ENCODE peak calls at places on chromosomes 16 and 17, in seven cellular contexts. F, V, K, O, G, U and I are unnamed samples.

GRCh38 chr16:66618588-66618987 is 14.1 kb downstream of the CMTM3 start:
- DNase-seq in F (no peak), V (no peak), K (no peak), O (peak), G (no peak), U (no peak), I (no peak)

GRCh38 chr17:79377230-79377790 is 233.5 kb downstream of the RBFOX3 start:
- DNase-seq in F (no peak), V (no peak), K (no peak), O (no peak), G (no peak), U (no peak), I (no peak)

GRCh38 chr17:2405247-2405926 is 4.5 kb upstream of the MNT start:
- DNase-seq in F (no peak), V (no peak), K (no peak), O (no peak), G (no peak), U (no peak), I (no peak)

GRCh38 chr17:40113110-40113960 is 8.4 kb upstream of the MSL1 start:
- DNase-seq in F (peak), V (peak), K (peak), O (peak), G (peak), U (peak), I (peak)

GRCh38 chr17:40772101-40772500 is at the start of gene KRT26:
- DNase-seq in F (no peak), V (no peak), K (no peak), O (no peak), G (no peak), U (no peak), I (no peak)

GRCh38 chr16:57379579-57379978 is 7.3 kb downstream of the CX3CL1 start:
- DNase-seq in F (no peak), V (no peak), K (no peak), O (no peak), G (no peak), U (no peak), I (no peak)

GRCh38 chr16:77918792-77919707 is 103.3 kb upstream of the CLEC3A start:
- DNase-seq in F (no peak), V (peak), K (no peak), O (no peak), G (no peak), U (no peak), I (no peak)

GRCh38 chr16:68382296-68382718 is 66.0 kb downstream of the SMPD3 start:
- DNase-seq in F (no peak), V (no peak), K (peak), O (no peak), G (no peak), U (no peak), I (no peak)

GRCh38 chr16:83533193-83533592 is 274.6 kb upstream of the HSBP1 start:
- DNase-seq in F (no peak), V (no peak), K (no peak), O (no peak), G (no peak), U (no peak), I (no peak)

GRCh38 chr16:67269766-67270165 is 9.6 kb upstream of the PLEKHG4 start:
- DNase-seq in F (no peak), V (no peak), K (no peak), O (no peak), G (no peak), U (no peak), I (no peak)

GRCh38 chr16:83002351-83003334 is 375.9 kb downstream of the CDH13 start:
- DNase-seq in F (no peak), V (peak), K (no peak), O (no peak), G (no peak), U (no peak), I (no peak)

GRCh38 chr16:54862529-54862928 is 68.1 kb upstream of the IRX5 start:
- DNase-seq in F (no peak), V (no peak), K (no peak), O (no peak), G (no peak), U (no peak), I (no peak)

GRCh38 chr17:75630071-75630917 is 2.9 kb upstream of the SMIM5 start:
- DNase-seq in F (no peak), V (no peak), K (no peak), O (no peak), G (no peak), U (no peak), I (no peak)

GRCh38 chr17:28675980-28676379 is 14.0 kb downstream of the SUPT6H start:
- DNase-seq in F (no peak), V (no peak), K (peak), O (no peak), G (no peak), U (no peak), I (no peak)

GRCh38 chr17:42189651-42189965 is 4.4 kb upstream of the HCRT start:
- DNase-seq in F (no peak), V (no peak), K (no peak), O (no peak), G (no peak), U (no peak), I (no peak)

GRCh38 chr16:66199189-66199588 is 167.3 kb upstream of the CDH5 start:
- DNase-seq in F (no peak), V (no peak), K (no peak), O (no peak), G (no peak), U (no peak), I (no peak)

GRCh38 chr16:85205747-85206471 is 93.6 kb upstream of the CIBAR2 start:
- DNase-seq in F (no peak), V (peak), K (no peak), O (no peak), G (no peak), U (no peak), I (no peak)

GRCh38 chr16:47260496-47260895 is 116.8 kb upstream of the NETO2 start:
- DNase-seq in F (no peak), V (no peak), K (no peak), O (no peak), G (no peak), U (no peak), I (no peak)

GRCh38 chr16:81273223-81273940 is 34.9 kb downstream of the BCO1 start:
- DNase-seq in F (no peak), V (no peak), K (no peak), O (no peak), G (no peak), U (no peak), I (no peak)

GRCh38 chr17:74389937-74390679 is 22.8 kb downstream of the GPR142 start:
- DNase-seq in F (no peak), V (no peak), K (no peak), O (no peak), G (no peak), U (no peak), I (no peak)

GRCh38 chr17:968812-969766 is 10.5 kb downstream of the NXN start:
- DNase-seq in F (no peak), V (no peak), K (no peak), O (no peak), G (no peak), U (no peak), I (no peak)

GRCh38 chr17:41818024-41818423 is 5.2 kb downstream of the FKBP10 start:
- DNase-seq in F (no peak), V (no peak), K (no peak), O (no peak), G (no peak), U (no peak), I (no peak)

GRCh38 chr17:15981208-15981607 is 18.3 kb downstream of the ZSWIM7 start:
- DNase-seq in F (peak), V (no peak), K (peak), O (no peak), G (no peak), U (no peak), I (peak)

GRCh38 chr16:10605636-10606035 is 25.2 kb upstream of the EMP2 start:
- DNase-seq in F (no peak), V (no peak), K (no peak), O (no peak), G (no peak), U (no peak), I (no peak)

GRCh38 chr16:11949527-11949926 is 7.7 kb upstream of the NPIPB2 start:
- DNase-seq in F (no peak), V (peak), K (peak), O (no peak), G (no peak), U (peak), I (no peak)

GRCh38 chr16:50303605-50304466 is 37.5 kb downstream of the ADCY7 start:
- DNase-seq in F (no peak), V (no peak), K (no peak), O (peak), G (no peak), U (no peak), I (no peak)

GRCh38 chr16:19524866-19525723 is 1.4 kb downstream of the CCP110 start:
- DNase-seq in F (peak), V (no peak), K (peak), O (no peak), G (no peak), U (no peak), I (no peak)

GRCh38 chr17:55284001-55284884 is 19.5 kb downstream of the HLF start:
- DNase-seq in F (no peak), V (no peak), K (peak), O (no peak), G (no peak), U (no peak), I (no peak)

GRCh38 chr17:63698886-63699637 is 863 bp downstream of the LIMD2 start:
- DNase-seq in F (peak), V (no peak), K (peak), O (peak), G (peak), U (no peak), I (peak)
- H3K4me3 ChIP-seq in F (peak), V (peak), K (peak), O (peak), G (peak), U (peak), I (peak)

DNA sequence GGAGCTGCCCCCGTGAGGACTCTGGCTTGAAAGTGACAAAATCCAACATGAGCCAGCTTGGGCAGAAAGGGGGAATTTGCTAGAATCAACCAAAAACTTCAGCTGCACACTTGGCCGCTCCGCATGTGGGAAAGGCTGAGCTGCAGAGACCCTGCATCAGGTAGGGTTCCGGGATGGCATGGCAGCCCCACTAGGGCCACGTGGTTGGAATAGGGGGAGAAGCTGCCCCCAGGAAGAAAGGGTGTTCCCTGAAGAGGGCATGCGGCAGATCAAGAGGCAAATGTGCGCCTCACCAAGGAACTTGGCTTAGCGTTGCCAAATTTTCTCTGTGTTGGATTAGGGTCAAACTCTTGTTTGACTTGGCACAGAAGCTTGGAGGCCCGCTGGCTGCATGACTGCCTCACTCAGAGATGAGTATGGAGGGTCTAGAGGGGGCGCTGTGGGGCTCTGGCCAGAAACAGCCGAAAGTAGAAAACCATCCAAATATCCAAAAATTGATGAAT is 29.2 kb upstream of the WFIKKN2 start:
- DNase-seq in F (no peak), V (peak), K (no peak), O (no peak), G (no peak), U (no peak), I (no peak)
- TF ChIP-seq CTCF in F (peak), V (no peak), K (peak), O (no peak), G (no peak), U (peak), I (peak)

GRCh38 chr16:62036807-62037135 is 533 bp upstream of the CDH8 start:
- DNase-seq in F (no peak), V (no peak), K (no peak), O (no peak), G (no peak), U (no peak), I (no peak)
- H3K4me3 ChIP-seq in F (no peak), V (no peak), K (no peak), O (peak), G (no peak), U (no peak), I (no peak)

DNA sequence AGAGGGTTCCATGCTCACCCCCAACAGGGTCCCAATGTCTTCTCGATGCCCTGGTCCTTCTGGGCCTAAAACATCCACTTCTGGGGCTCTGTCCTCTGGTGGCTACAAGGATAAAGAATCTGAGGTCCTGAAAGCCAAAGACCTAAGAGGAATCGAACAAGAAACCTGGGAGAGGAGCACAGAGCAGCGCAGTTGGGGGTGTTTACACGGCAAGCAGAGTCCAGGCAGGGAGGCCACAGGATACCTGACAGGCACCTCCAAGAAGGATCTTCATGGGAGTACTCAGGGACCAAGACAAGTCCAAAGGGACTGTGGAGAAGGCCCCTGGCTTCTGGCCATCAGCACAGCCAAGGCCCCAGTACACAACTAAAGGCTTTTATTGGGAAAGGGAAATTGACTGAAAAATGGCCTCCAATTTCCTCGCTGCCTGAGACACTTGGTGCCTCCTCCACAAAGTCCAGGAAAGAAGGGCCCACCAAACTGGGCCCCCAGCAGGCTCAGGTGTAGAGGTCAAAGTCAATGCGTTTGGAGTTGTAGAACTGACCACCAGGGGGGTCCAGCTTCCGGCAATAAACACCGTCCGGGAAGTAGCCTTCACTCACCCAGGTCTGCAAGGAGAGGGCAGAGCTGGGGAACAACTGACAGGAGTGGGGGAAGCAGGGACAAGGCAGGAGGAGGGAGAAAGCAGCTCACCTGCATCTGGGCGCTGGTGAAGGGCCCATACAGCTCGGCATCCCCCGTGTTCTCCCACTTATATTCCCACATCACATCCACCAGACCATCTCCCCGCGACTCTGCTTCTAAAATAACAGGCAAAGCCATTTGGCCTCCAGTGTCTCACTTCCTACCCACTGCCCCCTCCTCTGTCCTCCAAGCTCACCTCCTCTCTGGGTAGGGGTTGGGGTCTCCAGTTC is 2.4 kb downstream of the CD2BP2 start:
- DNase-seq in F (no peak), V (no peak), K (peak), O (no peak), G (no peak), U (no peak), I (no peak)
- TF ChIP-seq CTCF in F (peak), V (no peak), K (peak), O (no peak), G (peak), U (peak), I (peak)

DNA sequence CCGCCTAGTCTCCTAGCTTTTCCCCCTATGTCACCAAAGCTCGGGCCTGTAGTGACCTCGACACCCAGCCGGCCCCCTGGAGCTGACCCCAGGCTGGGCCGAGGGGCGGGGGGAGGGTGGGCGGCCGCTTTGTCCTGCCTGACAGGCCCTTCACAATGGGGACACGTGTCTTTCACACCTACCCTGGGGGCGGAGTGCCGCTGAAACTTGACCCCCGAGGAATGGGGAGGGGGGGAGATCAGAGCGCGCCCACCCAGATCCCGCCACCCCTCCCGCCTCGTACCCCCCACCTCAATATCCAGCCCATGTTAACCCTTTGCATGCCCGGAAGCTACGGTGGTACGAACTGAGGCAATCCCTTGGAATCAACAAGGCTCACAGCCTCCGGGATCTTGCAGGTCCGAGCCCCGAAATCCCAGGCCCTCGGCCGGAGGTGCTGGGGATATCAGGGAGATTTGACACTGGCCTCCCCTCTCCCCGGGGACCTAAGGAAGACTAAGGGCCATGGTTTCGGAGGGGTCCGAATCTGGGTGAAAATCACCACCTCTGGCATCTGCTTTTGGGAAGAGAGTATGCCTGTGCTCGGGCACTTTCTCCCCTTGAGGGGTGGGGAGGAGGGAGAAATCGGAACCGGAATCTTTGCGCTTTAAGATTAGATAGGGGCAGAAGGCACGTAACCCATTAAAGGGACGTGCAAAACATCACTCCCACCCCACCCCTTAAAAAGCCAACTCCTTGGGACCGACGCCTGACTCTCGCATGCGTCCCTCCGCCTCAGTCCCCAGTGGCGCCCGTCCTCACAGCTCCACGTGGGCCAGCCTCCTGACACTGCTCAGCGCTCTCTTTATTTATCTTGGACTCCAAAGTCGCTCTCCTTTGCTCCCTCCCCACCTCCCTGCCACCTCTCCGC is 2.6 kb downstream of the NOG start:
- DNase-seq in F (no peak), V (no peak), K (no peak), O (no peak), G (no peak), U (no peak), I (no peak)
- H3K4me3 ChIP-seq in F (no peak), V (no peak), K (no peak), O (peak), G (peak), U (peak), I (no peak)